ENCODE peak calls at places on chromosomes 12 and 14, in seven cellular contexts. Z, T, M, Q, J, K and G are unnamed samples.
A peak's percentile ranks its signal among the peaks of the same experiment; 100 is the strongest.

GRCh38 chr12:52836491-52837175 is 2.5 kb upstream of the KRT79 start:
- DNase-seq in Z (no peak), T (no peak), M (no peak), Q (no peak), J (no peak), K (no peak), G (no peak)

GRCh38 chr14:24927809-24928208 is 122.1 kb downstream of the STXBP6 start:
- DNase-seq in Z (no peak), T (no peak), M (no peak), Q (no peak), J (no peak), K (no peak), G (no peak)

GRCh38 chr12:96335270-96335669 is 65.0 kb downstream of the CDK17 start:
- DNase-seq in Z (no peak), T (no peak), M (no peak), Q (no peak), J (no peak), K (no peak), G (no peak)

GRCh38 chr12:122458105-122459035 is 35.9 kb upstream of the CLIP1 start:
- DNase-seq in Z (no peak), T (no peak), M (no peak), Q (peak; percentile 32), J (no peak), K (no peak), G (no peak)

GRCh38 chr12:110776410-110776809 is 33.7 kb upstream of the PPP1CC start:
- DNase-seq in Z (no peak), T (no peak), M (no peak), Q (no peak), J (no peak), K (no peak), G (no peak)

GRCh38 chr12:48077111-48077510 is 28.8 kb downstream of the SENP1 start:
- DNase-seq in Z (no peak), T (no peak), M (no peak), Q (no peak), J (no peak), K (no peak), G (no peak)

GRCh38 chr14:102827716-102828115 is 50.5 kb downstream of the TRAF3 start:
- DNase-seq in Z (no peak), T (no peak), M (no peak), Q (no peak), J (no peak), K (no peak), G (no peak)

GRCh38 chr14:70013269-70013873 is 134.2 kb downstream of the SMOC1 start:
- DNase-seq in Z (no peak), T (no peak), M (peak; percentile 39), Q (no peak), J (peak; percentile 34), K (peak; percentile 76), G (peak; percentile 3)

GRCh38 chr14:56124296-56124695 is 6.1 kb downstream of the PELI2 start:
- DNase-seq in Z (no peak), T (no peak), M (no peak), Q (no peak), J (peak; percentile 23), K (no peak), G (no peak)

GRCh38 chr14:64444984-64445845 is 20.1 kb upstream of the AKAP5 start:
- DNase-seq in Z (peak; percentile 57), T (no peak), M (peak; percentile 39), Q (no peak), J (peak; percentile 67), K (peak; percentile 96), G (peak; percentile 59)

GRCh38 chr12:93762059-93762719 is 85.0 kb downstream of the CRADD start:
- DNase-seq in Z (no peak), T (no peak), M (no peak), Q (no peak), J (peak; percentile 50), K (no peak), G (no peak)

GRCh38 chr12:101671157-101671791 is 26.2 kb upstream of the CHPT1 start:
- DNase-seq in Z (no peak), T (peak; percentile 50), M (no peak), Q (no peak), J (no peak), K (no peak), G (peak; percentile 8)

GRCh38 chr12:118061876-118062791 is 1.2 kb upstream of the WSB2 start:
- DNase-seq in Z (no peak), T (peak; percentile 51), M (no peak), Q (peak; percentile 64), J (peak; percentile 75), K (peak; percentile 45), G (no peak)

GRCh38 chr14:34220921-34221320 is 241.1 kb downstream of the SPTSSA start:
- DNase-seq in Z (no peak), T (no peak), M (no peak), Q (no peak), J (no peak), K (no peak), G (no peak)